ENCODE peak calls at places on chromosomes 1 and 21, in four cellular contexts. One of them, this sample, is unnamed.

GRCh38 chr21:34133802-34134201 is 60.4 kb downstream of the MRPS6 start:
- DNase-seq in HepG2: no peak
- DNase-seq in A549: no peak
- DNase-seq in K562: peak
- DNase-seq in this sample: no peak

GRCh38 chr1:201019321-201019977 is 4.1 kb downstream of the KIF21B start:
- DNase-seq in HepG2: peak
- DNase-seq in A549: peak
- DNase-seq in K562: peak
- DNase-seq in this sample: peak

GRCh38 chr1:117146570-117147340 is 25.2 kb upstream of the TRIM45 start:
- DNase-seq in HepG2: no peak
- DNase-seq in A549: peak
- DNase-seq in K562: peak
- DNase-seq in this sample: no peak

GRCh38 chr1:217062566-217062965 is 339.3 kb upstream of the ESRRG start:
- DNase-seq in HepG2: no peak
- DNase-seq in A549: no peak
- DNase-seq in K562: no peak
- DNase-seq in this sample: no peak

GRCh38 chr1:94884101-94884875 is 42.6 kb downstream of the CNN3 start:
- DNase-seq in HepG2: peak
- DNase-seq in A549: no peak
- DNase-seq in K562: no peak
- DNase-seq in this sample: no peak

GRCh38 chr1:224080082-224080774 is 33.7 kb upstream of the FBXO28 start:
- DNase-seq in HepG2: no peak
- DNase-seq in A549: no peak
- DNase-seq in K562: peak
- DNase-seq in this sample: no peak

GRCh38 chr1:15090373-15090772 is 63.2 kb upstream of the TMEM51 start:
- DNase-seq in HepG2: peak
- DNase-seq in A549: no peak
- DNase-seq in K562: no peak
- DNase-seq in this sample: no peak

GRCh38 chr1:214584805-214585766 is 17.9 kb upstream of the CENPF start:
- DNase-seq in HepG2: peak
- DNase-seq in A549: peak
- DNase-seq in K562: peak
- DNase-seq in this sample: no peak

GRCh38 chr1:104932949-104933679 is 1183.4 kb downstream of the AMY1C start:
- DNase-seq in HepG2: no peak
- DNase-seq in A549: no peak
- DNase-seq in K562: no peak
- DNase-seq in this sample: no peak

GRCh38 chr1:21626921-21627339 is 42.2 kb downstream of the RAP1GAP start:
- DNase-seq in HepG2: no peak
- DNase-seq in A549: no peak
- DNase-seq in K562: no peak
- DNase-seq in this sample: no peak

DNA sequence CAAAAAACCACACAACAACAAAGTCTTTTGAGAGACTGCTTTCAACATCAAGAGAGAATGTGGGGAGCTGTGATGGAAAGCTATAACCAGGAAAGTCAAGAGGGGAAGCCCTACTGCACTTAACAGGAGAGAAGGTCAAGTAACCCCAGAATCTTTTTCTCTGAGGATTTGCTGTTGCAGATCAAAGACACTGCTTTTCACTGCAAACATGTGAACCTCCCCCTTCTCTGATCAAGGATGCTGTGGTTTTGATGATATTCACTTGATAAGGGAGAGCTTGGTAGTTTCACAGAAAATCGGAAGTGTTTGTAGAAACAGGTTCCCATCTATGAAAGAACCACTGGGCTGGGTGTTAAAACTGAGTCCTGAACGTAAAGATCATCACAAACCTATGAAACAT is 4.8 kb downstream of the ETV3 start:
- DNase-seq in HepG2: no peak
- DNase-seq in A549: no peak
- DNase-seq in K562: no peak
- DNase-seq in this sample: no peak
- TF ChIP-seq BHLHE40 in HepG2: no peak
- TF ChIP-seq BHLHE40 in A549: no peak
- TF ChIP-seq BHLHE40 in K562: no peak
- TF ChIP-seq BHLHE40 in this sample: no peak

GRCh38 chr1:61050541-61051454 is 31.6 kb upstream of the NFIA start:
- DNase-seq in HepG2: no peak
- DNase-seq in A549: peak
- DNase-seq in K562: peak
- DNase-seq in this sample: no peak
- TF ChIP-seq CHD4 in HepG2: no peak
- TF ChIP-seq CHD4 in A549: no peak
- TF ChIP-seq CHD4 in K562: no peak
- TF ChIP-seq CHD4 in this sample: no peak

GRCh38 chr1:163822933-163823511 is 501.3 kb downstream of the NUF2 start:
- DNase-seq in HepG2: no peak
- DNase-seq in A549: no peak
- DNase-seq in K562: no peak
- DNase-seq in this sample: no peak

GRCh38 chr1:163821679-163822078 is 499.9 kb downstream of the NUF2 start:
- DNase-seq in HepG2: no peak
- DNase-seq in A549: no peak
- DNase-seq in K562: no peak
- DNase-seq in this sample: no peak

GRCh38 chr1:163820748-163821147 is 499.0 kb downstream of the NUF2 start:
- DNase-seq in HepG2: no peak
- DNase-seq in A549: no peak
- DNase-seq in K562: no peak
- DNase-seq in this sample: no peak

GRCh38 chr1:163824006-163824405 is 502.3 kb downstream of the NUF2 start:
- DNase-seq in HepG2: no peak
- DNase-seq in A549: no peak
- DNase-seq in K562: no peak
- DNase-seq in this sample: no peak

DNA sequence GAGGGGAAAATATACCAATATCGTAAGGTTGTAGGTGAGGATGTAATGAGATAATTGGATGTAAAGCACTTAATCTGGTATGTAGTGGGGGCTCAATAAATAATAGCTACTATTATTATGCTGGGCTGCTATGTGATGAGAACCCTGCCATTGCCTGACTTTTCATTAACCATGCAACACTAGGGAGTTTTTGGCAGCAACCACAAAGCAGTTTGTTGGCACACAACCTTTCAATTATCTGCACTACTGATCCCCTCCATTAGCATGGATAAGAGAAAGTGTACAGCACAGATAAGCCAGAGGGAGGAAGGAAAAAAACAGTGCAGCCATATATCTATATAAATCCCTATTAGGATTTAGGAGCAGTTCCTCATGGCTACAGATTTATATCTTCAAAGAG is 498.4 kb downstream of the NUF2 start:
- DNase-seq in HepG2: no peak
- DNase-seq in A549: no peak
- DNase-seq in K562: no peak
- DNase-seq in this sample: no peak
- TF ChIP-seq BHLHE40 in HepG2: no peak
- TF ChIP-seq BHLHE40 in A549: no peak
- TF ChIP-seq BHLHE40 in K562: no peak
- TF ChIP-seq BHLHE40 in this sample: no peak

DNA sequence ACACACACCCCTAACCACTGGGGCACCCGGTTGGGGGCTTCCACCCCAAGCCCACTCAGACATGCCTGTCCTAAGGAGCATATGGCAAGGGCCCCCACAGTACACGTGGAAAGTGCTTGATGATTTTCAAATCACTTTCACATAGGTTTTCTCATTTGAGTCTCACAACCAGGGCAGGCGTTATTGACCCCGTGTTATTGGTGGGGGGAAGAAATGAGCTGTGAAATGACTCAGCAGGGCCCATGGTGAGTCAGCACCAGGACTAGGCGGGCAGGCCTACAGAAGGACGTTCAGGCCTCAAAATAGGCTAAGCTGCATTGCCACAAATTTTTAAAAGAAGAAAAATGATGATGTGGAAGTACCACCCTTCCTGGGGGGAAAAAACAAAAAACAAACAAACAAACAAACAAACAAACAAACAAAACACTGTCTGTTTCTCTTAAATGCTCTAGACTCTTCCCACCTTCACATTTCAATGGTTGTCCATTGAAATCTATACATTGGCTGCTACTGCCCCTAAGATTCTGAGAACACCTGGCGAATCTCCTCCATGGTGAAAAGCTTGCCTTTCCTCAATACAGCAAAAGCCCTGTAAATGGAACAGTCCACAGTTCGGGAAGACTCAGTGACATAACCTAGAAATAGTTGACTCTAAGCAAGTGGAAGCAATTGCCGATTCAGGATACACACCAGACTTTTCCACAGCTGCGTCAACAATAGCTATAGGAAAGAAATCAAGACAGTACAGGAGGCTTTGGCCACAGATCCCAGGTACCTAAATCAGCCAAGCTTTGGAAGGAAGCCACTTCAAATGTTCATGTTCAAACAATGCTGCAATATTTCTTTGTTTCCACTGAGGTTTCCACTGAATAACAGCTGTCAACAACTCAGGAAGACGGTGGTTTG is 234.7 kb downstream of the TOMM20 start:
- DNase-seq in HepG2: peak
- DNase-seq in A549: no peak
- DNase-seq in K562: peak
- DNase-seq in this sample: no peak
- TF ChIP-seq CHD4 in HepG2: no peak
- TF ChIP-seq CHD4 in A549: no peak
- TF ChIP-seq CHD4 in K562: no peak
- TF ChIP-seq CHD4 in this sample: no peak

GRCh38 chr1:150620919-150621318 is 8.5 kb downstream of the ENSA start:
- DNase-seq in HepG2: no peak
- DNase-seq in A549: no peak
- DNase-seq in K562: no peak
- DNase-seq in this sample: no peak

GRCh38 chr1:150619576-150620509 is 9.6 kb downstream of the ENSA start:
- DNase-seq in HepG2: no peak
- DNase-seq in A549: peak
- DNase-seq in K562: peak
- DNase-seq in this sample: no peak

GRCh38 chr1:150622219-150622975 is 7.0 kb downstream of the ENSA start:
- DNase-seq in HepG2: no peak
- DNase-seq in A549: no peak
- DNase-seq in K562: peak
- DNase-seq in this sample: no peak

GRCh38 chr1:150626150-150626549 is 3.3 kb downstream of the ENSA start:
- DNase-seq in HepG2: no peak
- DNase-seq in A549: no peak
- DNase-seq in K562: no peak
- DNase-seq in this sample: no peak

GRCh38 chr1:150621497-150622113 is 7.8 kb downstream of the ENSA start:
- DNase-seq in HepG2: peak
- DNase-seq in A549: peak
- DNase-seq in K562: peak
- DNase-seq in this sample: no peak
- TF ChIP-seq BHLHE40 in HepG2: no peak
- TF ChIP-seq BHLHE40 in A549: no peak
- TF ChIP-seq BHLHE40 in K562: no peak
- TF ChIP-seq BHLHE40 in this sample: no peak

GRCh38 chr1:204075116-204075636 is 2.3 kb downstream of the SOX13 start:
- DNase-seq in HepG2: peak
- DNase-seq in A549: no peak
- DNase-seq in K562: no peak
- DNase-seq in this sample: no peak
- TF ChIP-seq CHD4 in HepG2: no peak
- TF ChIP-seq CHD4 in A549: no peak
- TF ChIP-seq CHD4 in K562: no peak
- TF ChIP-seq CHD4 in this sample: no peak

GRCh38 chr1:53125623-53126360 is 16.6 kb downstream of the SLC1A7 start:
- DNase-seq in HepG2: no peak
- DNase-seq in A549: no peak
- DNase-seq in K562: no peak
- DNase-seq in this sample: no peak

GRCh38 chr1:53126495-53126894 is 15.9 kb downstream of the SLC1A7 start:
- DNase-seq in HepG2: no peak
- DNase-seq in A549: no peak
- DNase-seq in K562: no peak
- DNase-seq in this sample: no peak

GRCh38 chr1:53125122-53125521 is 17.3 kb downstream of the SLC1A7 start:
- DNase-seq in HepG2: no peak
- DNase-seq in A549: no peak
- DNase-seq in K562: no peak
- DNase-seq in this sample: no peak

GRCh38 chr1:53128401-53128800 is 14.0 kb downstream of the SLC1A7 start:
- DNase-seq in HepG2: no peak
- DNase-seq in A549: no peak
- DNase-seq in K562: no peak
- DNase-seq in this sample: no peak

DNA sequence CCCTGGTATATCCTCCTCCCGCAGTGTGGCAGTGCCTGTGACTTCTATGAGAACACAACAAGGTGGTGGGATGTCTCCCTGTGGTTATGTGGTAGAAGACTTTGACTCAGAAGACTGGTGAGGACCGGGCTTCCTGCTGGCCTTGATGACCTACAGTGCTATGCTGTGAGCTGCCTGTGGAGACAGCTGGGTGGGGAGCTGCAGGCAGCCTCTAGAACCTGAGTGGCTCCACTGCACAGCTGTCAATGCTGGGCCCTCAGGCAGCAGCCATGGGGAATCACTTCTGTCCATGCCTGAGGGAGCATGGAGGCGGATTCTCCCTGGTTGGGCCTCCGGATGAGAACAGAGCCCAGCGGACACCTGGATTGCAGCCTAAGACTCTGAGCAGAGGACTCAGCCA is 14.9 kb downstream of the SLC1A7 start:
- DNase-seq in HepG2: no peak
- DNase-seq in A549: no peak
- DNase-seq in K562: no peak
- DNase-seq in this sample: no peak
- TF ChIP-seq BHLHE40 in HepG2: no peak
- TF ChIP-seq BHLHE40 in A549: no peak
- TF ChIP-seq BHLHE40 in K562: no peak
- TF ChIP-seq BHLHE40 in this sample: no peak

DNA sequence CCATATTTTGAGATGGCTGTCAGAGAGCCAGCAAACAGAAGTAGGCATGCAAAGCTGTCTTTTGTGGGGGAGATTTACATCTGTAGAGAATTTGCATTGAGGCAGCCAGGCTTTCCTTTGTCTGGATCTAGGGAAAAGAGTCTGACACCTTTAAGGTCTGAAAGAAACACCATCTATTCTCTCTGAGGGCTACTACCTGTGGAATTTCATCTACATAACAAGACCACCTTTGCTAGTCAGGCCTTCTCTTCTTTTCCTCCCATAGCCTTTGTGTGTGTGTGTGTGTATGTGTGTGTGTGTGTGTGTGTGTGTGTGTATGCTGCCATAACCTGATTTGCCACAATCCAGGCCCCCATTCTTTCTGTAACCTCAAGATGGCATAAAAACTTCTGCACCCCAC is 28.4 kb upstream of the DMRTB1 start:
- DNase-seq in HepG2: no peak
- DNase-seq in A549: no peak
- DNase-seq in K562: no peak
- DNase-seq in this sample: no peak
- TF ChIP-seq CHD4 in HepG2: no peak
- TF ChIP-seq CHD4 in A549: no peak
- TF ChIP-seq CHD4 in K562: no peak
- TF ChIP-seq CHD4 in this sample: no peak